ENCODE peak calls at places on chromosomes 7 and 10, in eight cellular contexts. One of them, this sample, is unnamed.

GRCh38 chr7:70736715-70737460 is 395.1 kb upstream of the GALNT17 start:
- DNase-seq in aorta: no peak
- DNase-seq in CD4-positive, CD25-positive, alpha-beta regulatory T cell: no peak
- DNase-seq in ascending aorta: no peak
- DNase-seq in NCI-H82: no peak
- DNase-seq in activated T-helper 1 cell treated with Interleukin-2 at 50 U/mL for 16 hours: no peak
- DNase-seq in memory B cell: no peak
- DNase-seq in heart left ventricle: no peak
- DNase-seq in this sample: no peak

GRCh38 chr7:157370761-157371160 is 34.0 kb downstream of the DNAJB6 start:
- DNase-seq in heart left ventricle: no peak
- DNase-seq in ascending aorta: no peak
- DNase-seq in CD4-positive, CD25-positive, alpha-beta regulatory T cell: no peak
- DNase-seq in aorta: no peak
- DNase-seq in memory B cell: no peak
- DNase-seq in activated T-helper 1 cell treated with Interleukin-2 at 50 U/mL for 16 hours: no peak
- DNase-seq in NCI-H82: no peak
- DNase-seq in this sample: no peak

GRCh38 chr7:148898845-148899474 is 14.9 kb upstream of the EZH2 start:
- DNase-seq in CD4-positive, CD25-positive, alpha-beta regulatory T cell: no peak
- DNase-seq in heart left ventricle: no peak
- DNase-seq in NCI-H82: peak
- DNase-seq in memory B cell: no peak
- DNase-seq in aorta: no peak
- DNase-seq in ascending aorta: no peak
- DNase-seq in activated T-helper 1 cell treated with Interleukin-2 at 50 U/mL for 16 hours: no peak
- DNase-seq in this sample: no peak

GRCh38 chr7:22853674-22854157 is 31.1 kb upstream of the TOMM7 start:
- DNase-seq in ascending aorta: peak
- DNase-seq in heart left ventricle: no peak
- DNase-seq in aorta: peak
- DNase-seq in activated T-helper 1 cell treated with Interleukin-2 at 50 U/mL for 16 hours: no peak
- DNase-seq in NCI-H82: peak
- DNase-seq in memory B cell: peak
- DNase-seq in CD4-positive, CD25-positive, alpha-beta regulatory T cell: peak
- DNase-seq in this sample: peak

GRCh38 chr10:130403153-130403890 is 267.1 kb downstream of the GLRX3 start:
- DNase-seq in aorta: no peak
- DNase-seq in heart left ventricle: no peak
- DNase-seq in NCI-H82: no peak
- DNase-seq in activated T-helper 1 cell treated with Interleukin-2 at 50 U/mL for 16 hours: no peak
- DNase-seq in memory B cell: no peak
- DNase-seq in ascending aorta: peak
- DNase-seq in CD4-positive, CD25-positive, alpha-beta regulatory T cell: no peak
- DNase-seq in this sample: no peak

GRCh38 chr10:51272580-51272979 is 198.3 kb downstream of the PRKG1 start:
- DNase-seq in aorta: no peak
- DNase-seq in CD4-positive, CD25-positive, alpha-beta regulatory T cell: no peak
- DNase-seq in activated T-helper 1 cell treated with Interleukin-2 at 50 U/mL for 16 hours: no peak
- DNase-seq in NCI-H82: no peak
- DNase-seq in heart left ventricle: peak
- DNase-seq in memory B cell: no peak
- DNase-seq in ascending aorta: no peak
- DNase-seq in this sample: no peak

GRCh38 chr10:60704480-60704879 is 73.8 kb upstream of the CDK1 start:
- DNase-seq in heart left ventricle: no peak
- DNase-seq in memory B cell: no peak
- DNase-seq in activated T-helper 1 cell treated with Interleukin-2 at 50 U/mL for 16 hours: no peak
- DNase-seq in NCI-H82: no peak
- DNase-seq in CD4-positive, CD25-positive, alpha-beta regulatory T cell: no peak
- DNase-seq in aorta: no peak
- DNase-seq in ascending aorta: no peak
- DNase-seq in this sample: no peak

GRCh38 chr10:8044908-8045727 is 9.4 kb upstream of the GATA3 start:
- DNase-seq in ascending aorta: no peak
- DNase-seq in heart left ventricle: no peak
- DNase-seq in activated T-helper 1 cell treated with Interleukin-2 at 50 U/mL for 16 hours: no peak
- DNase-seq in aorta: no peak
- DNase-seq in NCI-H82: no peak
- DNase-seq in CD4-positive, CD25-positive, alpha-beta regulatory T cell: no peak
- DNase-seq in memory B cell: no peak
- DNase-seq in this sample: no peak

GRCh38 chr10:132322621-132323048 is 9.4 kb upstream of the LRRC27 start:
- DNase-seq in memory B cell: no peak
- DNase-seq in activated T-helper 1 cell treated with Interleukin-2 at 50 U/mL for 16 hours: no peak
- DNase-seq in NCI-H82: no peak
- DNase-seq in aorta: no peak
- DNase-seq in CD4-positive, CD25-positive, alpha-beta regulatory T cell: no peak
- DNase-seq in heart left ventricle: no peak
- DNase-seq in ascending aorta: no peak
- DNase-seq in this sample: no peak

GRCh38 chr10:22491931-22492615 is 146.8 kb downstream of the SPAG6 start:
- DNase-seq in memory B cell: no peak
- DNase-seq in aorta: no peak
- DNase-seq in heart left ventricle: no peak
- DNase-seq in ascending aorta: no peak
- DNase-seq in activated T-helper 1 cell treated with Interleukin-2 at 50 U/mL for 16 hours: no peak
- DNase-seq in CD4-positive, CD25-positive, alpha-beta regulatory T cell: no peak
- DNase-seq in NCI-H82: no peak
- DNase-seq in this sample: peak

GRCh38 chr10:35150335-35150734 is 23.7 kb downstream of the CREM start:
- DNase-seq in memory B cell: no peak
- DNase-seq in NCI-H82: no peak
- DNase-seq in heart left ventricle: no peak
- DNase-seq in CD4-positive, CD25-positive, alpha-beta regulatory T cell: no peak
- DNase-seq in activated T-helper 1 cell treated with Interleukin-2 at 50 U/mL for 16 hours: no peak
- DNase-seq in aorta: no peak
- DNase-seq in ascending aorta: no peak
- DNase-seq in this sample: no peak

GRCh38 chr10:102395677-102396197 is at the start of gene NFKB2:
- DNase-seq in heart left ventricle: no peak
- DNase-seq in aorta: peak
- DNase-seq in ascending aorta: no peak
- DNase-seq in memory B cell: no peak
- DNase-seq in CD4-positive, CD25-positive, alpha-beta regulatory T cell: no peak
- DNase-seq in activated T-helper 1 cell treated with Interleukin-2 at 50 U/mL for 16 hours: no peak
- DNase-seq in NCI-H82: no peak
- DNase-seq in this sample: no peak

GRCh38 chr7:87231715-87232114 is 12.2 kb upstream of the TMEM243 start:
- DNase-seq in activated T-helper 1 cell treated with Interleukin-2 at 50 U/mL for 16 hours: no peak
- DNase-seq in heart left ventricle: no peak
- DNase-seq in aorta: no peak
- DNase-seq in NCI-H82: peak
- DNase-seq in ascending aorta: no peak
- DNase-seq in CD4-positive, CD25-positive, alpha-beta regulatory T cell: no peak
- DNase-seq in memory B cell: no peak
- DNase-seq in this sample: no peak

GRCh38 chr10:127117125-127117524 is 79.3 kb downstream of the INSYN2A start:
- DNase-seq in ascending aorta: no peak
- DNase-seq in aorta: peak
- DNase-seq in CD4-positive, CD25-positive, alpha-beta regulatory T cell: no peak
- DNase-seq in memory B cell: no peak
- DNase-seq in NCI-H82: no peak
- DNase-seq in activated T-helper 1 cell treated with Interleukin-2 at 50 U/mL for 16 hours: no peak
- DNase-seq in heart left ventricle: peak
- DNase-seq in this sample: peak

GRCh38 chr7:7439564-7439963 is 96.1 kb downstream of the COL28A1 start:
- DNase-seq in memory B cell: no peak
- DNase-seq in aorta: no peak
- DNase-seq in heart left ventricle: no peak
- DNase-seq in activated T-helper 1 cell treated with Interleukin-2 at 50 U/mL for 16 hours: no peak
- DNase-seq in CD4-positive, CD25-positive, alpha-beta regulatory T cell: no peak
- DNase-seq in ascending aorta: no peak
- DNase-seq in NCI-H82: no peak
- DNase-seq in this sample: no peak

GRCh38 chr10:24952701-24953349 is 419 bp upstream of the PRTFDC1 start:
- DNase-seq in memory B cell: peak
- DNase-seq in activated T-helper 1 cell treated with Interleukin-2 at 50 U/mL for 16 hours: peak
- DNase-seq in heart left ventricle: peak
- DNase-seq in NCI-H82: peak
- DNase-seq in ascending aorta: peak
- DNase-seq in CD4-positive, CD25-positive, alpha-beta regulatory T cell: peak
- DNase-seq in aorta: peak
- DNase-seq in this sample: no peak

GRCh38 chr7:76074972-76075370 is 27.1 kb downstream of the MDH2 start:
- DNase-seq in ascending aorta: no peak
- DNase-seq in NCI-H82: no peak
- DNase-seq in heart left ventricle: no peak
- DNase-seq in memory B cell: no peak
- DNase-seq in CD4-positive, CD25-positive, alpha-beta regulatory T cell: no peak
- DNase-seq in aorta: no peak
- DNase-seq in activated T-helper 1 cell treated with Interleukin-2 at 50 U/mL for 16 hours: no peak
- DNase-seq in this sample: no peak

GRCh38 chr7:130114776-130115175 is 44.4 kb downstream of the KLHDC10 start:
- DNase-seq in CD4-positive, CD25-positive, alpha-beta regulatory T cell: no peak
- DNase-seq in activated T-helper 1 cell treated with Interleukin-2 at 50 U/mL for 16 hours: no peak
- DNase-seq in ascending aorta: no peak
- DNase-seq in heart left ventricle: no peak
- DNase-seq in memory B cell: no peak
- DNase-seq in aorta: no peak
- DNase-seq in NCI-H82: no peak
- DNase-seq in this sample: no peak

GRCh38 chr7:127886248-127886647 is 145.0 kb downstream of the LRRC4 start:
- DNase-seq in CD4-positive, CD25-positive, alpha-beta regulatory T cell: no peak
- DNase-seq in aorta: no peak
- DNase-seq in NCI-H82: peak
- DNase-seq in activated T-helper 1 cell treated with Interleukin-2 at 50 U/mL for 16 hours: no peak
- DNase-seq in heart left ventricle: no peak
- DNase-seq in ascending aorta: no peak
- DNase-seq in memory B cell: no peak
- DNase-seq in this sample: no peak

GRCh38 chr10:1116051-1116450 is 59.9 kb downstream of the WDR37 start:
- DNase-seq in heart left ventricle: no peak
- DNase-seq in aorta: no peak
- DNase-seq in CD4-positive, CD25-positive, alpha-beta regulatory T cell: no peak
- DNase-seq in ascending aorta: peak
- DNase-seq in memory B cell: no peak
- DNase-seq in NCI-H82: no peak
- DNase-seq in activated T-helper 1 cell treated with Interleukin-2 at 50 U/mL for 16 hours: no peak
- DNase-seq in this sample: no peak

GRCh38 chr10:73791871-73792400 is 6.5 kb downstream of the ZSWIM8 start:
- DNase-seq in heart left ventricle: no peak
- DNase-seq in NCI-H82: no peak
- DNase-seq in memory B cell: no peak
- DNase-seq in activated T-helper 1 cell treated with Interleukin-2 at 50 U/mL for 16 hours: no peak
- DNase-seq in aorta: peak
- DNase-seq in CD4-positive, CD25-positive, alpha-beta regulatory T cell: no peak
- DNase-seq in ascending aorta: no peak
- DNase-seq in this sample: no peak

GRCh38 chr7:57403601-57404342 is 46.2 kb upstream of the ZNF716 start:
- DNase-seq in NCI-H82: peak
- DNase-seq in heart left ventricle: peak
- DNase-seq in CD4-positive, CD25-positive, alpha-beta regulatory T cell: no peak
- DNase-seq in memory B cell: no peak
- DNase-seq in ascending aorta: no peak
- DNase-seq in aorta: no peak
- DNase-seq in activated T-helper 1 cell treated with Interleukin-2 at 50 U/mL for 16 hours: no peak
- DNase-seq in this sample: no peak

GRCh38 chr10:24333736-24334135 is 124.8 kb downstream of the KIAA1217 start:
- DNase-seq in CD4-positive, CD25-positive, alpha-beta regulatory T cell: no peak
- DNase-seq in activated T-helper 1 cell treated with Interleukin-2 at 50 U/mL for 16 hours: no peak
- DNase-seq in memory B cell: no peak
- DNase-seq in aorta: no peak
- DNase-seq in ascending aorta: no peak
- DNase-seq in NCI-H82: no peak
- DNase-seq in heart left ventricle: no peak
- DNase-seq in this sample: no peak

GRCh38 chr7:14125998-14126397 is 136.5 kb upstream of the ETV1 start:
- DNase-seq in CD4-positive, CD25-positive, alpha-beta regulatory T cell: no peak
- DNase-seq in memory B cell: no peak
- DNase-seq in ascending aorta: no peak
- DNase-seq in aorta: no peak
- DNase-seq in NCI-H82: no peak
- DNase-seq in heart left ventricle: no peak
- DNase-seq in activated T-helper 1 cell treated with Interleukin-2 at 50 U/mL for 16 hours: no peak
- DNase-seq in this sample: no peak

GRCh38 chr10:113177163-113177935 is 227.3 kb downstream of the TCF7L2 start:
- DNase-seq in CD4-positive, CD25-positive, alpha-beta regulatory T cell: no peak
- DNase-seq in activated T-helper 1 cell treated with Interleukin-2 at 50 U/mL for 16 hours: no peak
- DNase-seq in aorta: no peak
- DNase-seq in memory B cell: no peak
- DNase-seq in ascending aorta: no peak
- DNase-seq in NCI-H82: no peak
- DNase-seq in heart left ventricle: peak
- DNase-seq in this sample: no peak

GRCh38 chr10:102435529-102436233 is 3.3 kb upstream of the CUEDC2 start:
- DNase-seq in ascending aorta: no peak
- DNase-seq in aorta: no peak
- DNase-seq in heart left ventricle: no peak
- DNase-seq in CD4-positive, CD25-positive, alpha-beta regulatory T cell: no peak
- DNase-seq in memory B cell: no peak
- DNase-seq in activated T-helper 1 cell treated with Interleukin-2 at 50 U/mL for 16 hours: no peak
- DNase-seq in NCI-H82: no peak
- DNase-seq in this sample: no peak

GRCh38 chr10:78442836-78443550 is 409.3 kb downstream of the RPS24 start:
- DNase-seq in memory B cell: no peak
- DNase-seq in aorta: no peak
- DNase-seq in ascending aorta: peak
- DNase-seq in heart left ventricle: no peak
- DNase-seq in CD4-positive, CD25-positive, alpha-beta regulatory T cell: no peak
- DNase-seq in NCI-H82: no peak
- DNase-seq in activated T-helper 1 cell treated with Interleukin-2 at 50 U/mL for 16 hours: no peak
- DNase-seq in this sample: no peak

GRCh38 chr10:86769991-86770390 is 13.6 kb downstream of the BMPR1A start:
- DNase-seq in memory B cell: no peak
- DNase-seq in aorta: peak
- DNase-seq in NCI-H82: no peak
- DNase-seq in ascending aorta: no peak
- DNase-seq in activated T-helper 1 cell treated with Interleukin-2 at 50 U/mL for 16 hours: no peak
- DNase-seq in heart left ventricle: no peak
- DNase-seq in CD4-positive, CD25-positive, alpha-beta regulatory T cell: no peak
- DNase-seq in this sample: no peak

GRCh38 chr7:71236488-71237179 is 104.7 kb downstream of the GALNT17 start:
- DNase-seq in CD4-positive, CD25-positive, alpha-beta regulatory T cell: no peak
- DNase-seq in NCI-H82: no peak
- DNase-seq in aorta: no peak
- DNase-seq in ascending aorta: no peak
- DNase-seq in memory B cell: no peak
- DNase-seq in heart left ventricle: peak
- DNase-seq in activated T-helper 1 cell treated with Interleukin-2 at 50 U/mL for 16 hours: no peak
- DNase-seq in this sample: no peak

GRCh38 chr10:92590623-92591549 is 2.0 kb upstream of the KIF11 start:
- DNase-seq in aorta: peak
- DNase-seq in ascending aorta: no peak
- DNase-seq in NCI-H82: peak
- DNase-seq in activated T-helper 1 cell treated with Interleukin-2 at 50 U/mL for 16 hours: no peak
- DNase-seq in heart left ventricle: peak
- DNase-seq in CD4-positive, CD25-positive, alpha-beta regulatory T cell: no peak
- DNase-seq in memory B cell: peak
- DNase-seq in this sample: peak

GRCh38 chr10:110392860-110393732 is 88.4 kb upstream of the SMNDC1 start:
- DNase-seq in heart left ventricle: no peak
- DNase-seq in CD4-positive, CD25-positive, alpha-beta regulatory T cell: no peak
- DNase-seq in activated T-helper 1 cell treated with Interleukin-2 at 50 U/mL for 16 hours: no peak
- DNase-seq in ascending aorta: no peak
- DNase-seq in aorta: no peak
- DNase-seq in NCI-H82: peak
- DNase-seq in memory B cell: no peak
- DNase-seq in this sample: no peak

GRCh38 chr10:75180592-75180991 is 30.0 kb upstream of the VDAC2 start:
- DNase-seq in ascending aorta: no peak
- DNase-seq in memory B cell: no peak
- DNase-seq in aorta: no peak
- DNase-seq in heart left ventricle: no peak
- DNase-seq in CD4-positive, CD25-positive, alpha-beta regulatory T cell: no peak
- DNase-seq in activated T-helper 1 cell treated with Interleukin-2 at 50 U/mL for 16 hours: no peak
- DNase-seq in NCI-H82: no peak
- DNase-seq in this sample: no peak